ENCODE peak calls at places on chromosome 1, in four cellular contexts. X, A, M and B are unnamed samples.

GRCh38 chr1:94606471-94606870 is 64.9 kb upstream of the F3 start:
- DNase-seq in X (no peak), A (no peak), M (no peak), B (no peak)

GRCh38 chr1:208030320-208031091 is 119.6 kb upstream of the CD34 start:
- DNase-seq in X (peak; percentile 37), A (no peak), M (no peak), B (no peak)

GRCh38 chr1:163083690-163084089 is 14.5 kb downstream of the RGS4 start:
- DNase-seq in X (peak; percentile 70), A (no peak), M (no peak), B (no peak)

GRCh38 chr1:2228684-2229031 is 539 bp downstream of the SKI start:
- DNase-seq in X (no peak), A (no peak), M (no peak), B (no peak)

GRCh38 chr1:31725777-31726535 is 22.1 kb upstream of the COL16A1 start:
- DNase-seq in X (no peak), A (no peak), M (no peak), B (no peak)

GRCh38 chr1:36446261-36446660 is 4.0 kb downstream of the OSCP1 start:
- DNase-seq in X (no peak), A (peak; percentile 63), M (peak; percentile 74), B (peak; percentile 81)

GRCh38 chr1:91776068-91776794 is 109.7 kb downstream of the TGFBR3 start:
- DNase-seq in X (no peak), A (no peak), M (no peak), B (no peak)

GRCh38 chr1:45859221-45859620 is 55.8 kb downstream of the MAST2 start:
- DNase-seq in X (no peak), A (no peak), M (no peak), B (no peak)

GRCh38 chr1:161962094-161962887 is 61.4 kb downstream of the OLFML2B start:
- DNase-seq in X (peak; percentile 87), A (no peak), M (peak; percentile 74), B (no peak)

GRCh38 chr1:172406968-172407367 is 13.5 kb upstream of the C1orf105 start:
- DNase-seq in X (no peak), A (no peak), M (no peak), B (no peak)

GRCh38 chr1:172414331-172414730 is 6.2 kb upstream of the C1orf105 start:
- DNase-seq in X (peak; percentile 57), A (no peak), M (no peak), B (no peak)

GRCh38 chr1:172411791-172412338 is 8.6 kb upstream of the C1orf105 start:
- DNase-seq in X (no peak), A (no peak), M (no peak), B (no peak)

GRCh38 chr1:172405912-172406311 is 14.6 kb upstream of the C1orf105 start:
- DNase-seq in X (no peak), A (no peak), M (no peak), B (no peak)

DNA sequence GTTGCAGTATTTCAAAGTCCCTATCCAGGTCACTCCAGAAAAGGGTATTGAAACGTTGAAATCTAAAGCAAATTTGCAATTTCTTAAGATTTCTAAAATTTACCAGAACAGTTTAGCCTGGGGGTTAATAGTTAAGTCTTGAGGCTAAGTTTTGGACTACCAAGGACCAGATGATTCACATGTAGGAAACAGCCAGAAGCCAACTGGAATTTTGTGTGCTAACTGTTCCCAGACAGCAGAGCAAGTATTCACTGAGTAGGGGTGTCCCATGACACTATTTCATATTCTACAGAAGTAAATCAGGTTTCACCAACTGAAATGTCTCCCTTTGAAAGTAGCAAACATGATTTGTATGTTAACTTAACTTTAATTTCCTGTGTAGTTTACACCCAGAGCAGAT is 11.5 kb upstream of the C1orf105 start:
- DNase-seq in X (peak; percentile 51), A (no peak), M (no peak), B (no peak)
- H4K5ac ChIP-seq in X (no peak overlapping the region), A (no peak overlapping the region), M (no peak overlapping the region), B (no peak overlapping the region)

GRCh38 chr1:30283199-30283962 is 440.0 kb downstream of the MATN1 start:
- DNase-seq in X (no peak), A (peak; percentile 30), M (no peak), B (no peak)
- H2BK5ac ChIP-seq in X (no peak overlapping the region), A (no peak overlapping the region), M (no peak overlapping the region), B (no peak overlapping the region)

GRCh38 chr1:229150518-229150917 is 120.4 kb upstream of the RAB4A start:
- DNase-seq in X (no peak), A (no peak), M (no peak), B (peak; percentile 48)

GRCh38 chr1:229148041-229148671 is 122.8 kb upstream of the RAB4A start:
- DNase-seq in X (no peak), A (no peak), M (peak; percentile 82), B (peak; percentile 74)

GRCh38 chr1:229148743-229149142 is 122.2 kb upstream of the RAB4A start:
- DNase-seq in X (no peak), A (no peak), M (no peak), B (no peak)

GRCh38 chr1:229149435-229149834 is 121.5 kb upstream of the RAB4A start:
- DNase-seq in X (no peak), A (no peak), M (no peak), B (no peak)

DNA sequence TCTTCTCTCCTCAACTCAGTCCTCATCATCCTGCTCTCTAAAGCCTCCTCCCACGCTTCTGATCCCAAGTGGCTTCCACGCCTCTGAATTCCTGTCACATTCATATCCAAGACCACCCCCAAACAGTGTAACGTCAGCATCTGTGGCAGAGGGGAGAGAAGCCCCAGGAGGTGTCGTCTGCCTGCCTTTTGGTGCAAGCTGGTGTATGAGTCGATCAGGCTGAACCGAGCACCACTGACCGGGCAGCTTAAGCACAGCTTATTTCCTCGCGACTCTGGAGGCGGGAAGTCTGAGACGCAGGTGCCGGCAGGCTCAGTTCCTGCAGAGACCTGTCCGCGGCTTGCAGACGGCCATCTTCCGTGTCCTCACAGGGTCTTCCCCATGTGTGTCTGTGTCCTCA is 123.8 kb upstream of the RAB4A start:
- DNase-seq in X (no peak), A (no peak), M (peak; percentile 37), B (no peak)
- H4K5ac ChIP-seq in X (no peak overlapping the region), A (no peak overlapping the region), M (no peak overlapping the region), B (no peak overlapping the region)

GRCh38 chr1:16727190-16728111 is 12.9 kb upstream of the RNU1-4 start:
- DNase-seq in X (peak; percentile 64), A (peak; percentile 79), M (peak; percentile 91), B (peak; percentile 68)

GRCh38 chr1:16721871-16722641 is 18.3 kb upstream of the RNU1-4 start:
- DNase-seq in X (no peak), A (no peak), M (no peak), B (no peak)

GRCh38 chr1:16720403-16721223 is 19.7 kb upstream of the RNU1-4 start:
- DNase-seq in X (no peak), A (no peak), M (no peak), B (peak; percentile 20)

GRCh38 chr1:16719571-16720402 is 20.5 kb upstream of the RNU1-4 start:
- DNase-seq in X (no peak), A (peak; percentile 58), M (no peak), B (peak; percentile 25)

DNA sequence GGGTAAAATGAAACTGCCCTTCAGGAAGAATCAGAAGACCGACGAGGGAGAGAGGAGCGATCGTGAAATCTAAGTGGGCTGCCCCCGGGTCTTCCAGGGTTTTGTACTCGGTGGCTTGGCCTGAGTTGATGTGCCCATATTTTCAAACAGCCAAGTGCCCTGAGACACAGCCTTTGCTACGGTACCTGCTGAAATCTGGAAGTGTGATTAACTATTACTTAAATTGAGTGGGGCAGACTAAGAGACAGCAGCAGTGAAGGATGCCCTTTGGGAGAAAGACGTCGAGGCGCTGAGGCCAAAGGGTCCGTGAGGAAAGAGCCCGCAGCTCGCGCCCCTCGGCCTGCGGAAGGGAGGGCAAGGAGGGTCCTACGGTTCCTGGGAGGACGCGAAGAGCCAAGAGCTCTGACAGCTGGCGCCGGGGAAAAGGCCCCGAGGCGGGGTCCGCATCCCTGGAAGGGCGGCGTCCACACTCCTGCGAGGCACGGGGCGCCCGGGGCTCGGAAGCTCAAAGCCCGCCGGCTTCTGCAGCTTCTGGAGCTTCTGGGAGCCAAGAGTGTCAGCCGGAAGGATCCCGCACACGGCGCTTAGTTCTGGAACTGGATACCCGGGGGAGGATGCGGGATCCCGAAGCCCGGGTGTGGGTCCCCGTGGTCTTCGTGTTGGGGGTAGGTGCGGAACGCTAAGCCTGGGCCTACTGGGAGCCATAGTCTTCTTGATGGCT is 15.4 kb upstream of the RNU1-4 start:
- DNase-seq in X (no peak), A (peak; percentile 81), M (no peak), B (peak; percentile 64)
- H2BK5ac ChIP-seq in X (no peak overlapping the region), A (no peak overlapping the region), M (no peak overlapping the region), B (no peak overlapping the region)

GRCh38 chr1:157044326-157044725 is 1.2 kb downstream of the ARHGEF11 start:
- DNase-seq in X (no peak), A (no peak), M (no peak), B (no peak)
- H4K5ac ChIP-seq in X (no peak overlapping the region), A (no peak overlapping the region), M (no peak overlapping the region), B (no peak overlapping the region)

GRCh38 chr1:23101101-23101827 is 67.4 kb downstream of the LUZP1 start:
- DNase-seq in X (peak; percentile 65), A (no peak), M (no peak), B (no peak)
- H2BK5ac ChIP-seq in X (peak overlapping the region; percentile 70), A (no peak overlapping the region), M (no peak overlapping the region), B (no peak overlapping the region)

GRCh38 chr1:226674892-226675719 is 64.0 kb downstream of the ITPKB start:
- DNase-seq in X (no peak), A (no peak), M (no peak), B (no peak)
- H4K5ac ChIP-seq in X (no peak overlapping the region), A (no peak overlapping the region), M (no peak overlapping the region), B (no peak overlapping the region)

DNA sequence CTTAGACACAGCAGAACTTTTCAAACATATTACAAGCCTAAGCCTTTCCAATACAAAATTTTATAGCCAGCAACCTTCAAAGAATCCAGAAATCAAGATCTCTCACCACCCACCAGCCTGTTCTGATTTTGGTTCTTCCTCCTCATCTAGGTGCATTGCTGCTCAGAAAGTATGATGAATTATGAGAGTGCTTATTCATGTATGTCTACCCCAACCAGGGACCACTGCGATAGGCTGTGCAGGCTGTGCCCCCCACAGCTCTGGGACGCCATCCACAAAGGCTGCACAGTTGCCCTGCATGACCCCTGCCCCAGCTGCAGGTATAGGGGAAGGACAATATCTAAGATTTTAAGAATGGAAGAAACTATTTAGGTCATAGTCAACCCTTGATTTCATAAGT is 55.4 kb downstream of the WDR64 start:
- DNase-seq in X (no peak), A (no peak), M (no peak), B (no peak)
- H2BK5ac ChIP-seq in X (no peak overlapping the region), A (no peak overlapping the region), M (no peak overlapping the region), B (no peak overlapping the region)

DNA sequence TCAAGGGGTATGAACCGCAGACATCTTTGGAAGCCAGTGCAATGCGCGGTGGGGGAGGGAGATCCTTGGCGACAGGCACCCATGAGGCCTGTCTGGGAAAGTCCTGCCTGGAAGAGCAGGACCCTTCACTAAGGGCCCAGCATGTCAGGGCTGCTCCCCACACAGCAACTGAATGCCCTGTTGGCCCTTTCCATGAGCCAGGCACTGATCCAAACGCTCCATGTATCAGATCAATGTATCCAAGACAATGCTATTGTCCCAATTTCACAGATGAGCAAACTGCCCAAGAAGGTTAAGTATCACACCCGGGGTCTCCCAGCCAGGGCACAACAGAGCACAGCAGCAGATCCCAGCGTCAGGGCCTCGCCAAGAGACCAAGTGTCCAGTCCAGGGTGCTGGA is 328.1 kb downstream of the NPHP4 start:
- DNase-seq in X (no peak), A (no peak), M (no peak), B (no peak)
- H4K5ac ChIP-seq in X (no peak overlapping the region), A (no peak overlapping the region), M (no peak overlapping the region), B (no peak overlapping the region)